ENCODE peak calls at places on chromosomes 4 and X, in four cellular contexts. V, M, N and X are unnamed samples.

GRCh38 chr4:23333946-23334878 is 555.6 kb downstream of the PPARGC1A start:
- DNase-seq in V (no peak), M (peak; percentile 97), N (peak; percentile 89), X (peak; percentile 21)

GRCh38 chrX:150050387-150050786 is 112.1 kb upstream of the EOLA2 start:
- DNase-seq in V (no peak), M (no peak), N (no peak), X (no peak)

GRCh38 chrX:138020941-138021340 is 455.0 kb downstream of the ZIC3 start:
- DNase-seq in V (no peak), M (no peak), N (no peak), X (no peak)

GRCh38 chr4:156779774-156780173 is 191.8 kb downstream of the PDGFC start:
- DNase-seq in V (no peak), M (no peak), N (no peak), X (no peak)

GRCh38 chr4:2186133-2186864 is 55.6 kb downstream of the HAUS3 start:
- DNase-seq in V (no peak), M (peak; percentile 19), N (peak; percentile 45), X (no peak)

GRCh38 chrX:43456056-43456455 is 200.0 kb upstream of the MAOA start:
- DNase-seq in V (no peak), M (no peak), N (no peak), X (no peak)

GRCh38 chr4:78551420-78552351 is at the start of gene ANXA3:
- DNase-seq in V (no peak), M (no peak), N (no peak), X (peak; percentile 83)

GRCh38 chr4:48108309-48109073 is 25.6 kb downstream of the TXK start:
- DNase-seq in V (no peak), M (no peak), N (no peak), X (no peak)

GRCh38 chrX:27679281-27679680 is 89.1 kb downstream of the DCAF8L2 start:
- DNase-seq in V (no peak), M (peak; percentile 46), N (peak; percentile 16), X (no peak)

GRCh38 chr4:102143433-102143832 is 201.8 kb downstream of the SLC39A8 start:
- DNase-seq in V (no peak), M (no peak), N (peak; percentile 3), X (no peak)

GRCh38 chrX:110081740-110082139 is 78.8 kb downstream of the TMEM164 start:
- DNase-seq in V (no peak), M (no peak), N (peak; percentile 86), X (no peak)

GRCh38 chr4:8641931-8642650 is 49.5 kb downstream of the CPZ start:
- DNase-seq in V (peak; percentile 54), M (no peak), N (no peak), X (no peak)

GRCh38 chrX:153522259-153522658 is 4.8 kb downstream of the ATP2B3 start:
- DNase-seq in V (no peak), M (no peak), N (no peak), X (no peak)

GRCh38 chr4:53558061-53558801 is 33.1 kb downstream of the LNX1 start:
- DNase-seq in V (no peak), M (peak; percentile 21), N (peak; percentile 64), X (no peak)

GRCh38 chr4:66571145-66571544 is 900.9 kb upstream of the EPHA5 start:
- DNase-seq in V (no peak), M (no peak), N (no peak), X (no peak)

GRCh38 chrX:15160558-15160957 is 109.3 kb downstream of the ASB9 start:
- DNase-seq in V (no peak), M (no peak), N (no peak), X (no peak)

GRCh38 chrX:17459596-17459995 is 84.6 kb downstream of the NHS start:
- DNase-seq in V (no peak), M (no peak), N (peak; percentile 26), X (no peak)

GRCh38 chr4:10639100-10639499 is 45.5 kb downstream of the CLNK start:
- DNase-seq in V (no peak), M (no peak), N (no peak), X (no peak)

GRCh38 chrX:16848541-16848940 is 21.6 kb downstream of the RBBP7 start:
- DNase-seq in V (no peak), M (no peak), N (no peak), X (no peak)

GRCh38 chrX:13001961-13002671 is 27.2 kb downstream of the TMSB4X start:
- DNase-seq in V (no peak), M (no peak), N (no peak), X (no peak)

GRCh38 chrX:84187501-84188319 is at the start of gene RPS6KA6:
- DNase-seq in V (peak; percentile 72), M (no peak), N (peak; percentile 21), X (peak; percentile 24)